ENCODE peak calls at places on chromosome 6, in four cellular contexts. H, F, A and C are unnamed samples.

GRCh38 chr6:24283043-24283985 is 74.5 kb downstream of the DCDC2 start:
- DNase-seq in H (peak), F (peak), A (peak), C (peak)

GRCh38 chr6:1423578-1423977 is 34.2 kb downstream of the FOXF2 start:
- DNase-seq in F (no peak), H (no peak), A (no peak), C (no peak)

GRCh38 chr6:72865467-72865866 is 243.6 kb downstream of the KCNQ5 start:
- DNase-seq in F (no peak), H (no peak), A (no peak), C (no peak)

GRCh38 chr6:29653452-29654038 is 3.3 kb upstream of the MOG start:
- DNase-seq in H (peak), A (no peak), F (peak), C (peak)

GRCh38 chr6:43990627-43991619 is 136.3 kb downstream of the MRPL14 start:
- DNase-seq in F (peak), A (no peak), H (peak), C (peak)

GRCh38 chr6:51432481-51432880 is 613.8 kb downstream of the TFAP2B start:
- DNase-seq in H (no peak), F (no peak), A (no peak), C (no peak)

GRCh38 chr6:90219168-90219985 is 77.3 kb downstream of the BACH2 start:
- DNase-seq in A (no peak), F (no peak), H (peak), C (no peak)

GRCh38 chr6:692356-692851 is 535 bp downstream of the EXOC2 start:
- DNase-seq in A (peak), F (peak), H (peak), C (peak)

GRCh38 chr6:100210138-100210872 is 216.3 kb upstream of the MCHR2 start:
- DNase-seq in H (no peak), A (no peak), F (no peak), C (no peak)

GRCh38 chr6:119077643-119078448 is 618 bp downstream of the FAM184A start:
- DNase-seq in H (peak), A (no peak), F (no peak), C (peak)

DNA sequence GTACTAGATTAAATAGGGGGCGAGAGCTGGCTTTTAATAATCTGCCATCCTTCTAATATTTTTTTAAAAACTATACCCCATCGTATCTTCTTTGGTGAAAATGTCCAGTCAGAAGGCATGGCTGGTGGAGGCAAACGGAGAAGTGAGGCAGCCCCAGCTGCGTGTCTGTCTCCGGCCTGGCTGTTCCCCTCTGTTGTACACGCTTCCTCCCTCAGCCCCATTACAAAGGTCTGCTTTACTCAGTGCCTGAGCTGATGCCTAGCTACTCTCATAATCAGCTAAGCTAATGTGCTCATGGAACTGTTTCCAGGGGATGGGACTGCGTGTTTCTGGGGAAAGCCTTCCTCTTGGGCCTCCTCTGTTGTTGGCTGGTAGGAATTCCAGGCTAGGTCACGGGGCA is 67.3 kb downstream of the PPP1R3G start:
- DNase-seq in F (no peak), A (no peak), H (no peak), C (no peak)
- TF ChIP-seq CHD4 in F (no peak), A (no peak), H (no peak), C (no peak)

GRCh38 chr6:6784514-6785162 is 196.1 kb downstream of the LY86 start:
- DNase-seq in H (no peak), F (no peak), A (no peak), C (no peak)
- TF ChIP-seq CHD4 in H (no peak), F (no peak), A (no peak), C (no peak)

GRCh38 chr6:158648682-158649131 is 1.1 kb upstream of the SYTL3 start:
- DNase-seq in F (no peak), H (no peak), A (peak), C (no peak)
- TF ChIP-seq CHD4 in F (no peak), H (no peak), A (no peak), C (no peak)

GRCh38 chr6:28167926-28168325 is 26.2 kb downstream of the ZKSCAN8 start:
- DNase-seq in H (no peak), A (no peak), F (no peak), C (no peak)

GRCh38 chr6:28165566-28165965 is 23.9 kb downstream of the ZKSCAN8 start:
- DNase-seq in A (no peak), F (no peak), H (no peak), C (no peak)

GRCh38 chr6:28172006-28172405 is 30.3 kb downstream of the ZKSCAN8 start:
- DNase-seq in H (no peak), A (no peak), F (no peak), C (no peak)

GRCh38 chr6:28171271-28171670 is 29.6 kb downstream of the ZKSCAN8 start:
- DNase-seq in A (no peak), H (no peak), F (no peak), C (no peak)

GRCh38 chr6:28167068-28167467 is 25.4 kb downstream of the ZKSCAN8 start:
- DNase-seq in F (no peak), A (no peak), H (no peak), C (no peak)
- TF ChIP-seq CHD4 in F (no peak), A (no peak), H (no peak), C (no peak)

GRCh38 chr6:46906776-46907175 is 15.0 kb downstream of the ADGRF5 start:
- DNase-seq in F (no peak), H (no peak), A (no peak), C (no peak)

GRCh38 chr6:46914279-46914810 is 7.4 kb downstream of the ADGRF5 start:
- DNase-seq in H (no peak), F (no peak), A (no peak), C (no peak)

GRCh38 chr6:46904117-46904516 is 17.6 kb downstream of the ADGRF5 start:
- DNase-seq in H (no peak), A (no peak), F (no peak), C (no peak)

DNA sequence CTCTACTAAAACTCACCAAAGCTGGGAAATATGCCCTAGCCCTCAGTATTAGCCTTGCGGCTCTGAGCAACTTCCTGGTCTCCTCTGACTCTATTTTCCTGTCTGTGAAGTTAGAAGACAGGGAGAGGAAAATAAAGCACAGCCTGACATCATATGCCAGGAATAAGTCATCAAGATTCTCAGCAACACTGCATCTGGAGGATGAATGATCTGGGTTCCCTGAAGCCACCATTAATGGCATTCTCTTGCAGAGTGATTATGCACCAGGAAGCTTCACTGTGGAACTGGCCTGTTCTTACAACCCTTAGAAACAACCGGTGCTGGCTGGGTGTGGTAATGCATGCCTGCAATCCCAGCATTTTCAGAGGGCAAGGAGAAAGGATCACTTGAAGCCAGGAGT is 12.4 kb downstream of the ADGRF5 start:
- DNase-seq in H (no peak), F (no peak), A (no peak), C (no peak)
- TF ChIP-seq CHD4 in H (no peak), F (no peak), A (no peak), C (no peak)

GRCh38 chr6:64012351-64013060 is 376.9 kb downstream of the PHF3 start:
- DNase-seq in F (peak), A (no peak), H (no peak), C (peak)
- TF ChIP-seq CHD4 in F (no peak), A (no peak), H (no peak), C (no peak)

GRCh38 chr6:54800201-54800600 is 46.4 kb upstream of the FAM83B start:
- DNase-seq in F (no peak), A (no peak), H (no peak), C (no peak)

GRCh38 chr6:54802775-54803631 is 43.6 kb upstream of the FAM83B start:
- DNase-seq in H (no peak), F (no peak), A (no peak), C (no peak)

GRCh38 chr6:54801244-54801643 is 45.3 kb upstream of the FAM83B start:
- DNase-seq in H (no peak), A (no peak), F (no peak), C (no peak)

GRCh38 chr6:54801669-54802068 is 44.9 kb upstream of the FAM83B start:
- DNase-seq in A (no peak), F (peak), H (no peak), C (no peak)

GRCh38 chr6:54805077-54805476 is 41.5 kb upstream of the FAM83B start:
- DNase-seq in H (no peak), F (peak), A (no peak), C (no peak)
- TF ChIP-seq CHD4 in H (no peak), F (no peak), A (no peak), C (no peak)

DNA sequence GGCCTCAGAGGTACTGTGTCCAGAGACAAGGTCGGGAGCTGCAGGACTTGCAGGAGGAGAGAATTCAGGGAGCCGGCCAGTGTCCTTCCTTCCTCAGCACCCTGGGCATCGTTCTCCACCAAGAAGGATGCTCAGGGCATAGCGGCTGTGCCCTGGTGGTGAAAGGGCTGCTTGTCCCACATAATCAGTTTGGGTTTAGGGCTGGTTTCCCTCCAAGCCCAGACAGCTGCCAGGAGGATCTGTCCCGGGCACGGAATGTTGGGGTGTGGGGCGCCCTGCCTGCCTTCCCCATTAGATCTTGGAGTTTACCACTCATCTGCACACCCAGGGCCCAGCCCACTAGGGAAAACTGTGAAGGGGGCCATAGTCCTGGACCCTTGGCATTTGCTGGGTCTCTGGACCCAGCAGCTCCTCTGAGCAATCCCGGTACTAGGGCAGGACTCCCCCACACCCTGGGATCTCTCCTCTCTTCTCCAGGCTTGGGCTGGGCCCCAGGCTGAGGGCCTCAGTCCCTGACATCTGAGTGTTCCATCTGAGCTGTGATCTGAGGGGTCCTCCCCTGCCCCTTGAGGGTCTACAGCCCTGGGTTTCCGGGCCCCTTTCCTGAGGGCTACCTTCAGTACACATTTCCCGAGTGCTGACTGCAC is 18.6 kb upstream of the SPDEF start:
- DNase-seq in A (no peak), F (no peak), H (no peak), C (no peak)
- TF ChIP-seq CHD4 in A (no peak), F (no peak), H (no peak), C (no peak)

DNA sequence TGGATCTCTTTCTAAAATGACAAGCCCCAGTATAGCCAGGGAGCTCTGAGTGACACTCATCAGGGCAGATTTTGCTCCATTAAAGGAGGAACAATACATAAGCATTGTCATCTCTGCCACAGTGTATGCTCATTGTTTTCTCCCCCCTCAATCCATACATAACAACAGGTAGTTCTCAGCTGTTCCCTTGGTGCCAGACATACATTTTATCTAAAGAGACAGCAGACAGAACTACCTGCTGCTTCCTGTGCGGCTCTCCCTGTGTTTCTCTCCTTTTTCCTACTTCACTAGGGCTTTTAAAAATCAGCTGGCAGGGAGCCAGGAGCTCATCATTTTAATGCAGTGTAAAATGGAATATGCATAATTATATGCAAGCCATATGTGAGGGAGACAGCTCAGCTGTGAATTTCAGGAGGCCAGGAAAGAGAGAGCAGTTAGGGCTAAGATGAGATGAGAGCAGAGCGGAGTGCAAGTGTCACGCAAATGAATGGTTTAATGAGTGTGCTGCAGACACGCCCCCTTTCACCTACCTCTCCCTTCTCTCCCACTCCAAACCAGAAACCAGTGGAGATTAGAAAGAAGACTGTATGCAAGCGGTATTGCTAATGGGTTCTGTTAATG is 96.0 kb downstream of the SOBP start:
- DNase-seq in A (no peak), H (no peak), F (no peak), C (no peak)
- TF ChIP-seq CHD4 in A (no peak), H (no peak), F (no peak), C (no peak)